ENCODE peak calls at places on chromosomes 3 and 15, in eight cellular contexts. X is suprapubic skin, O is HAP-1, Z is psoas muscle, T is SK-N-SH, L is right lobe of liver, J is tibial artery, A is A549. C is an unnamed sample. For H3K4me1, the result is how much of the 10 kb centered on the place peaks cover.

GRCh38 chr15:60399246-60399915 is 1.6 kb upstream of the ANXA2 start:
- DNase-seq in X (no peak), O (peak), Z (no peak), T (no peak), L (no peak), J (no peak), A (no peak), C (no peak)

GRCh38 chr15:30901889-30902288 is 1.8 kb upstream of the FAN1 start:
- DNase-seq in X (no peak), O (no peak), Z (no peak), T (no peak), L (no peak), J (no peak), A (no peak), C (no peak)

GRCh38 chr15:42057744-42058646 is 36.4 kb downstream of the PLA2G4D start:
- DNase-seq in X (no peak), O (no peak), Z (no peak), T (no peak), L (no peak), J (no peak), A (no peak), C (no peak)

GRCh38 chr15:77025471-77025901 is 30.6 kb downstream of the PSTPIP1 start:
- DNase-seq in X (peak), O (peak), Z (peak), T (peak), L (peak), J (no peak), A (no peak), C (peak)

GRCh38 chr3:48997714-48998637 is 7.9 kb downstream of the P4HTM start:
- DNase-seq in X (no peak), O (peak), Z (no peak), T (peak), L (peak), J (no peak), A (no peak), C (no peak)

GRCh38 chr3:151918253-151919029 is 45.0 kb downstream of the SUCNR1 start:
- DNase-seq in X (no peak), O (no peak), Z (no peak), T (peak), L (no peak), J (no peak), A (peak), C (no peak)

GRCh38 chr3:184335291-184335660 is 2.1 kb upstream of the FAM131A start:
- DNase-seq in X (no peak), O (no peak), Z (peak), T (peak), L (no peak), J (no peak), A (peak), C (no peak)

GRCh38 chr3:54121404-54122045 is 827 bp upstream of the CACNA2D3 start:
- DNase-seq in X (no peak), O (peak), Z (peak), T (peak), L (peak), J (no peak), A (no peak), C (no peak)

GRCh38 chr15:74302821-74303359 is 64.6 kb downstream of the CYP11A1 start:
- DNase-seq in X (no peak), O (peak), Z (no peak), T (peak), L (no peak), J (no peak), A (peak), C (no peak)

GRCh38 chr15:77571181-77571580 is 61.5 kb downstream of the LINGO1 start:
- DNase-seq in X (no peak), O (no peak), Z (no peak), T (no peak), L (no peak), J (no peak), A (no peak), C (no peak)

GRCh38 chr3:31364711-31365110 is 168.0 kb upstream of the STT3B start:
- DNase-seq in X (no peak), O (no peak), Z (no peak), T (no peak), L (no peak), J (no peak), A (no peak), C (no peak)

GRCh38 chr3:125967156-125967555 is 1.8 kb upstream of the ROPN1B start:
- DNase-seq in X (no peak), O (no peak), Z (no peak), T (no peak), L (no peak), J (no peak), A (no peak), C (no peak)

GRCh38 chr3:33277193-33277882 is at the start of gene FBXL2:
- DNase-seq in X (peak), O (peak), Z (peak), T (peak), L (no peak), J (peak), A (peak), C (peak)

GRCh38 chr15:78034495-78035191 is 42.9 kb downstream of the TBC1D2B start:
- DNase-seq in X (no peak), O (no peak), Z (peak), T (no peak), L (no peak), J (no peak), A (no peak), C (peak)

GRCh38 chr3:52193059-52193458 is 4.9 kb upstream of the ALAS1 start:
- DNase-seq in X (no peak), O (no peak), Z (peak), T (no peak), L (peak), J (no peak), A (peak), C (no peak)

GRCh38 chr3:183073839-183074615 is 25.3 kb downstream of the MCCC1 start:
- DNase-seq in X (no peak), O (no peak), Z (no peak), T (no peak), L (no peak), J (no peak), A (no peak), C (no peak)

GRCh38 chr3:105480771-105481170 is 114.1 kb downstream of the ALCAM start:
- DNase-seq in X (no peak), O (no peak), Z (no peak), T (no peak), L (no peak), J (no peak), A (no peak), C (no peak)

GRCh38 chr3:46440531-46441294 is 24.0 kb downstream of the LTF start:
- DNase-seq in X (no peak), O (peak), Z (no peak), T (no peak), L (no peak), J (no peak), A (no peak), C (no peak)

GRCh38 chr3:197196192-197196591 is 102.2 kb downstream of the DLG1 start:
- DNase-seq in X (no peak), O (no peak), Z (no peak), T (no peak), L (no peak), J (no peak), A (no peak), C (no peak)

GRCh38 chr3:187746479-187747335 is 1.4 kb upstream of the BCL6 start:
- DNase-seq in X (no peak), O (peak), Z (no peak), T (no peak), L (no peak), J (no peak), A (no peak), C (no peak)

GRCh38 chr3:187750513-187751123 is 5.3 kb upstream of the BCL6 start:
- DNase-seq in X (no peak), O (no peak), Z (peak), T (no peak), L (peak), J (no peak), A (peak), C (peak)

GRCh38 chr3:187747506-187747905 is 2.2 kb upstream of the BCL6 start:
- DNase-seq in X (no peak), O (no peak), Z (no peak), T (no peak), L (no peak), J (no peak), A (no peak), C (no peak)

GRCh38 chr3:187748050-187748481 is 2.8 kb upstream of the BCL6 start:
- DNase-seq in X (peak), O (peak), Z (peak), T (peak), L (peak), J (peak), A (peak), C (peak)

DNA sequence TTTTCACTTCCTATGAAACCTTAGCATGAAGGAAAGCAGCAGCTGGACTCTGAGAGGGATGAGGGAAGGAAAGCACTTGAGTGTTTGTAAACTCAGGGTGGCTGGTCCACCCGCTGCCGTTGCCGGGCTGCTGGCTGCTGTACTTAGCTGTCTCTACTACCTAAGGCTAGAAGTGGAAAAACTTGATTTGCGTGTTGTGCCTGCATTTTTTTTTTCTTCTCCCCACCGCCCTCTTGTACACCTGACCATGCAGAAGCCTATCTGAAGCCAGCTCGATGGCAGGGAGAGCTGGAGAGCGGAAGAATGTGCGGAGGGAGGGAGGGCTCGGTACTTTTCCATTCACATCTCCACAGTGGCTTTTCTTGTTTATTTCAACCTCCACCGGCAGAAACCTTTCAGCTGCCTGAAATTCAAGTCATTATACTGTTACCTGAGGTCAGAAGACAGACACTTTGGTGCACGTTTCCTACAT is 4.8 kb upstream of the BCL6 start:
- DNase-seq in X (no peak), O (no peak), Z (peak), T (no peak), L (peak), J (no peak), A (peak), C (peak)
- H3K4me3 ChIP-seq in X (peak), O (no peak), Z (peak), T (no peak), L (peak), J (no peak), A (peak), C (peak)

DNA sequence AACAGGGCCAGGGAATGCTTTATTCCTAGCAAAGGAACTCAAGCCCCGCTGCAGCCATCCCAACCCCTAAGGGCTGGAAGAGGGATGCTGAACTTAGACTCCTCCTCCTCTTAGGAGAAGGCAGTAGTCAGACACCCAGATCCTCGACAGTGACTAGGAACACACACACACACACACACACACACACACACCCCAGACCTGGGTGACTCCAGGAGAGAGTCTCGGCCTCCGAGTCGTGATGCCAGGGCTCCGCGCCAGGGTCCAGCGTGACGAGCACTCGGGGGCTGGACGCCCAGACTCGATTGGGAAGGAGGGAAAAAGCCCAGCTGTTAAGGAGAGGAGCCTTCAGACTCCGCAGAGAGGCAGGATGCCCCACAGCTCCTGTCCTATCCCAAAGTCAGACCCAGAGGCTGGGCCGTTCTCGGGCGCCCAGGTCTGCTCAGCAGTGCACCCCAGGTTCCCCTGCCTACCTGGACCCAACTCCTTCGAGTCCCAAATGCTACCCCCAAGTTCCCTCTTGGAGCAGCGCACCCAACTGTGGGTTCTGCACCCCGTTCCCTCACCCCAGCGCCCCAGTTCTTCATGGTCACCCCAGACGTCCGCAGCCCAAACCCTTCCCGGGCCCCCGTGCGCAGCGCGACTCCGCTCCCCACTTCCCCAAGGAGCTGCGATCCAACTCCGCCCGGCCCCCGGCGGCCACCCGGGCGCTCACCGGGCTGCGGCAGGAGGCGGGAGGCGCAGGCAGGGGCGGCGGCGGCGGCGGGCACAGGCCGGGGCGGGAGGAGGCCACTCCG is 421 bp downstream of the BMF start:
- DNase-seq in X (peak), O (peak), Z (peak), T (peak), L (peak), J (peak), A (peak), C (peak)
- H3K4me1 ChIP-seq in X (half or more), O (under half), Z (under half), T (under half), L (under half), J (half or more), A (under half), C (half or more)

GRCh38 chr3:75342425-75342824 is 321.7 kb upstream of the FRG2C start:
- DNase-seq in X (no peak), O (no peak), Z (no peak), T (no peak), L (no peak), J (no peak), A (no peak), C (peak)

GRCh38 chr3:75334299-75334698 is 329.8 kb upstream of the FRG2C start:
- DNase-seq in X (no peak), O (no peak), Z (no peak), T (no peak), L (no peak), J (no peak), A (no peak), C (no peak)

GRCh38 chr3:75341324-75342067 is 322.6 kb upstream of the FRG2C start:
- DNase-seq in X (no peak), O (no peak), Z (no peak), T (no peak), L (no peak), J (no peak), A (no peak), C (no peak)

GRCh38 chr3:75337226-75337900 is 326.8 kb upstream of the FRG2C start:
- DNase-seq in X (no peak), O (no peak), Z (no peak), T (no peak), L (no peak), J (no peak), A (no peak), C (no peak)

GRCh38 chr3:75338342-75338741 is 325.8 kb upstream of the FRG2C start:
- DNase-seq in X (no peak), O (no peak), Z (no peak), T (no peak), L (no peak), J (no peak), A (no peak), C (no peak)
- H3K4me3 ChIP-seq in X (no peak), O (no peak), Z (no peak), T (no peak), L (no peak), J (no peak), A (no peak), C (no peak)

GRCh38 chr15:64099379-64099778 is 3.6 kb downstream of the SNX1 start:
- DNase-seq in X (no peak), O (no peak), Z (no peak), T (no peak), L (no peak), J (no peak), A (no peak), C (no peak)

GRCh38 chr15:64095795-64096485 is at the start of gene SNX1:
- DNase-seq in X (peak), O (peak), Z (peak), T (peak), L (peak), J (peak), A (peak), C (peak)

GRCh38 chr15:64093627-64094417 is at the start of gene CIAO2A:
- DNase-seq in X (peak), O (peak), Z (peak), T (peak), L (peak), J (peak), A (peak), C (peak)

GRCh38 chr15:64095431-64095794 is 369 bp upstream of the SNX1 start:
- DNase-seq in X (no peak), O (no peak), Z (no peak), T (no peak), L (no peak), J (no peak), A (no peak), C (no peak)

DNA sequence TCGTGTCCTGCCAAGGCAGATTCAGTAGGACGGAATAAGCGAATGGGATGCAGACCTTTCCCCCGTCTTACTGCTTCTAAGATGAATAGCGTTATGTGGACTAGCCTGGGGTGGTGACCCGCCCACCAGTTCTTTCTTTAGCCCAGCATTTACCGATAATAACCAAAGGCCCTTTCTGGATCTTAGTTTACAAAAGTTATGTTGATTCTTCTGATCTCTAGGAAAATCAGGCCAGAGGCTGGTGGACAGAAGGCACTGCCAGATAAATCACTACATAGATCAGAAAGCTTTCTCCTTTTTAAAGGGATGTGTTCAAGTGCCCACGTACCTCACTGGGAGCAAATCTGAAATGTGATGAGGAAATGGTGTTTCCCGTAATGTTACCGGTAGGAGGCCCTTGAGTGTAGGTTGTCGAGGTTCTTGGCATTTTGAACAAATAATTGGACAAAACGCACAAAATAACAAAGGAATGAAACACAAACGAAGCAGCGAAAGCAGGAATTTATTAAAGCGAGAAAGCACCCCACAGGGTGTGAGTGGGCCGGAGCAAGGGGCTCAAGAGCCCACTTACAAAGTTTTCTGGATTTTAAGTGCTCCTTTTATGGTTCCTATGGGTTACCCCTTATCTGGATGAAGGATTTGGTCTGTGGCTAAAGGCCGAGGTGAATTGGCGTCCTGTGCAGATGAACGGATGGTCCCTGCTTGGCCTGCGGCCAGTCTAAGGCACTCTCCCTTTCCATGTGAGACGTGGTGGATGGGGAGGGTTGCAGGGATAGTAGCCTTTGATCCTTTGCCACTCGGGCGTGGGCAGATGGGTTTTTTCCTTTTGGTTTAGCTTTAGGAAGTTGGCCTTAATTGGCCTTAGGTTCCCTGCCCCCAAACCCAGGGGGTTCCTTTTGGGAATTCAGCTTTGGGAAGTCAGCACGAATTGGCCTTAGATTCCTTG is 977 bp downstream of the SNX1 start:
- DNase-seq in X (no peak), O (peak), Z (no peak), T (peak), L (no peak), J (no peak), A (peak), C (no peak)
- H3K4me1 ChIP-seq in X (half or more), O (under half), Z (half or more), T (under half), L (under half), J (half or more), A (under half), C (half or more)

DNA sequence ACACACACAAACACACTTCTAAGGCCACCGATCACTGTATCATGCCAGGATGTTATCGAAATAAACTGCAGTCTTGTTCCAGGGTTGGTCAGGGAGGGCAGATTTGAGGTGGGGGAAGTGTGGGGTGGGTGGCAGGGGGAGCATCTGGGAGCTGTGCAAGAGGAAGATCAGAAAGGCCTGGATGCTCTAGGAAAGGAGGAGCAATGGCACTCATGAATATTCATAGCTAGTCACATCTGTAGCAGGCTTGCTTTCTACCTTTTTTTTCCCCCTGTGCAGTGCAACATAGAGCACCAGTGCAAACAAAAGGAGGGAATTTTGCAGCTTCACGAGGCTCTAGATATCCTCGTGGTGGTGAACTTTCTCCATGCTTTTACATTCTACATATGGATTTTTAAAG is 84.9 kb downstream of the MEIS2 start:
- DNase-seq in X (no peak), O (peak), Z (no peak), T (no peak), L (no peak), J (no peak), A (no peak), C (no peak)
- H3K4me3 ChIP-seq in X (peak), O (no peak), Z (no peak), T (no peak), L (no peak), J (peak), A (no peak), C (no peak)

C was measured in lower lobe of right lung.